ENCODE peak calls at places on chromosomes 5 and 9, in nine cellular contexts. J is A549; Y is lung; E is esophagus muscularis mucosa; X is Peyer's patch; I is OCI-LY7; V is ovary; O is SJSA1; C is naive thymus-derived CD4-positive, alpha-beta T cell. H is an unnamed sample.
A peak's percentile ranks its signal among the peaks of the same experiment; 100 is the strongest.

GRCh38 chr9:129474740-129475404 is 146.0 kb downstream of the C9orf50 start:
- DNase-seq in J (no peak), Y (no peak), E (no peak), X (no peak), I (no peak), V (no peak), O (no peak), C (no peak), H (no peak)

GRCh38 chr9:136088481-136088938 is 6.6 kb downstream of the NACC2 start:
- DNase-seq in J (no peak), Y (no peak), E (no peak), X (peak; percentile 34), I (no peak), V (peak; percentile 30), O (no peak), C (no peak), H (no peak)

GRCh38 chr5:40736103-40736875 is 19.5 kb downstream of the TTC33 start:
- DNase-seq in J (peak; percentile 49), Y (no peak), E (no peak), X (no peak), I (peak; percentile 56), V (no peak), O (peak; percentile 68), C (peak; percentile 60), H (peak; percentile 72)

GRCh38 chr9:101791938-101792337 is 53.5 kb upstream of the GRIN3A start:
- DNase-seq in J (peak; percentile 15), Y (no peak), E (no peak), X (no peak), I (peak; percentile 28), V (no peak), O (peak; percentile 6), C (no peak), H (no peak)

GRCh38 chr5:179167871-179168451 is 107.8 kb downstream of the ZNF354C start:
- DNase-seq in J (no peak), Y (no peak), E (no peak), X (no peak), I (no peak), V (peak; percentile 37), O (no peak), C (no peak), H (no peak)

GRCh38 chr9:35935261-35935660 is 22.7 kb downstream of the OR2S2 start:
- DNase-seq in J (no peak), Y (no peak), E (no peak), X (no peak), I (no peak), V (no peak), O (no peak), C (no peak), H (no peak)

GRCh38 chr9:5876711-5877110 is 14.0 kb upstream of the MLANA start:
- DNase-seq in J (no peak), Y (no peak), E (no peak), X (no peak), I (no peak), V (no peak), O (no peak), C (no peak), H (no peak)

GRCh38 chr9:136179761-136180160 is 25.2 kb downstream of the LHX3 start:
- DNase-seq in J (no peak), Y (no peak), E (no peak), X (no peak), I (no peak), V (no peak), O (no peak), C (no peak), H (no peak)

GRCh38 chr5:150578781-150579461 is 61.5 kb upstream of the SYNPO start:
- DNase-seq in J (no peak), Y (no peak), E (no peak), X (no peak), I (no peak), V (no peak), O (no peak), C (no peak), H (no peak)

GRCh38 chr5:143208781-143209510 is 194.5 kb downstream of the NR3C1 start:
- DNase-seq in J (no peak), Y (no peak), E (no peak), X (no peak), I (peak; percentile 18), V (no peak), O (no peak), C (no peak), H (no peak)

GRCh38 chr5:54909911-54910870 is 75.2 kb downstream of the ESM1 start:
- DNase-seq in J (no peak), Y (no peak), E (peak; percentile 81), X (no peak), I (no peak), V (no peak), O (peak; percentile 45), C (no peak), H (no peak)

GRCh38 chr5:137342764-137343163 is 156.4 kb downstream of the SPOCK1 start:
- DNase-seq in J (no peak), Y (no peak), E (no peak), X (no peak), I (no peak), V (no peak), O (no peak), C (no peak), H (no peak)

GRCh38 chr9:22050924-22051323 is 41.8 kb upstream of the CDKN2B start:
- DNase-seq in J (no peak), Y (no peak), E (no peak), X (no peak), I (peak; percentile 67), V (no peak), O (no peak), C (peak; percentile 28), H (no peak)
- H3K27ac ChIP-seq in J (no peak overlapping the region), Y (no peak overlapping the region), E (no peak overlapping the region), X (no peak overlapping the region), I (peak overlapping the region; percentile 16), V (no peak overlapping the region), O (no peak overlapping the region), C (no peak overlapping the region), H (no peak overlapping the region)

GRCh38 chr9:131448818-131449217 is 53.9 kb upstream of the POMT1 start:
- DNase-seq in J (no peak), Y (no peak), E (no peak), X (no peak), I (no peak), V (no peak), O (no peak), C (no peak), H (no peak)

GRCh38 chr9:131446276-131446675 is 52.4 kb downstream of the PRRC2B start:
- DNase-seq in J (no peak), Y (no peak), E (no peak), X (no peak), I (no peak), V (peak; percentile 19), O (no peak), C (no peak), H (no peak)

GRCh38 chr9:131447148-131447547 is 53.3 kb downstream of the PRRC2B start:
- DNase-seq in J (no peak), Y (no peak), E (no peak), X (no peak), I (no peak), V (peak; percentile 14), O (no peak), C (no peak), H (no peak)

GRCh38 chr9:131447600-131447999 is 53.7 kb downstream of the PRRC2B start:
- DNase-seq in J (no peak), Y (no peak), E (no peak), X (no peak), I (no peak), V (peak; percentile 16), O (no peak), C (no peak), H (no peak)

GRCh38 chr9:131449276-131449675 is 53.4 kb upstream of the POMT1 start:
- DNase-seq in J (no peak), Y (no peak), E (no peak), X (no peak), I (no peak), V (no peak), O (no peak), C (no peak), H (no peak)
- H3K27ac ChIP-seq in J (no peak overlapping the region), Y (no peak overlapping the region), E (no peak overlapping the region), X (no peak overlapping the region), I (no peak overlapping the region), V (no peak overlapping the region), O (no peak overlapping the region), C (no peak overlapping the region), H (no peak overlapping the region)

GRCh38 chr9:110123364-110124095 is 84.4 kb downstream of the C9orf152 start:
- DNase-seq in J (no peak), Y (no peak), E (no peak), X (no peak), I (no peak), V (no peak), O (no peak), C (no peak), H (peak; percentile 85)
- H3K27ac ChIP-seq in J (peak overlapping the region; percentile 67), Y (peak overlapping the region; percentile 73), E (peak overlapping the region; percentile 89), X (peak overlapping the region; percentile 83), I (peak overlapping the region; percentile 95), V (no peak overlapping the region), O (peak overlapping the region; percentile 45), C (no peak overlapping the region), H (no peak overlapping the region)

GRCh38 chr9:34218452-34218851 is 39.6 kb downstream of the UBAP1 start:
- DNase-seq in J (no peak), Y (no peak), E (no peak), X (no peak), I (no peak), V (no peak), O (no peak), C (no peak), H (no peak)

GRCh38 chr9:34216325-34216724 is 37.5 kb downstream of the UBAP1 start:
- DNase-seq in J (no peak), Y (no peak), E (no peak), X (no peak), I (no peak), V (no peak), O (no peak), C (no peak), H (no peak)

GRCh38 chr9:34224349-34224748 is 45.5 kb downstream of the UBAP1 start:
- DNase-seq in J (no peak), Y (no peak), E (no peak), X (no peak), I (no peak), V (no peak), O (no peak), C (no peak), H (no peak)

GRCh38 chr9:34219421-34219820 is 40.6 kb downstream of the UBAP1 start:
- DNase-seq in J (no peak), Y (no peak), E (no peak), X (no peak), I (no peak), V (no peak), O (no peak), C (no peak), H (no peak)

GRCh38 chr9:34220218-34220617 is 41.4 kb downstream of the UBAP1 start:
- DNase-seq in J (no peak), Y (no peak), E (no peak), X (no peak), I (no peak), V (no peak), O (no peak), C (no peak), H (no peak)
- H3K27ac ChIP-seq in J (no peak overlapping the region), Y (no peak overlapping the region), E (no peak overlapping the region), X (no peak overlapping the region), I (no peak overlapping the region), V (no peak overlapping the region), O (no peak overlapping the region), C (no peak overlapping the region), H (no peak overlapping the region)

H was measured in mesenchymal stem cell.